ENCODE peak calls at places on chromosomes 7 and 10, in seven cellular contexts. X is HCT116, W is SK-N-SH, G is H1, D is HepG2, P is GM12878, S is K562. A is an unnamed sample.

GRCh38 chr7:42174391-42174848 is 62.6 kb downstream of the GLI3 start:
- DNase-seq in X (no peak), W (no peak), G (no peak), D (no peak), P (no peak), S (no peak), A (no peak)

GRCh38 chr10:32680803-32681557 is 235.0 kb downstream of the CCDC7 start:
- DNase-seq in X (peak; percentile 16), W (no peak), G (no peak), D (no peak), P (no peak), S (no peak), A (no peak)

GRCh38 chr7:3438352-3438751 is 137.3 kb downstream of the SDK1 start:
- DNase-seq in X (no peak), W (no peak), G (no peak), D (no peak), P (no peak), S (no peak), A (no peak)

GRCh38 chr10:35203744-35204143 is 77.1 kb downstream of the CREM start:
- DNase-seq in X (no peak), W (no peak), G (no peak), D (peak; percentile 57), P (no peak), S (no peak), A (no peak)

GRCh38 chr10:93573051-93573909 is 6.8 kb downstream of the FFAR4 start:
- DNase-seq in X (no peak), W (no peak), G (no peak), D (no peak), P (no peak), S (no peak), A (no peak)

GRCh38 chr7:924541-925231 is 29.8 kb downstream of the ADAP1 start:
- DNase-seq in X (no peak), W (no peak), G (no peak), D (no peak), P (no peak), S (no peak), A (no peak)

GRCh38 chr10:2282194-2282593 is 544.9 kb upstream of the ADARB2 start:
- DNase-seq in X (no peak), W (no peak), G (no peak), D (no peak), P (no peak), S (no peak), A (no peak)

GRCh38 chr7:151143261-151144015 is 24.1 kb downstream of the GBX1 start:
- DNase-seq in X (no peak), W (no peak), G (no peak), D (no peak), P (no peak), S (no peak), A (no peak)

GRCh38 chr10:112359606-112360307 is 14.2 kb upstream of the ACSL5 start:
- DNase-seq in X (no peak), W (no peak), G (no peak), D (no peak), P (no peak), S (no peak), A (no peak)

GRCh38 chr10:101006593-101007098 is 7.0 kb downstream of the LZTS2 start:
- DNase-seq in X (no peak), W (peak; percentile 51), G (no peak), D (no peak), P (no peak), S (no peak), A (no peak)

GRCh38 chr10:28845009-28845682 is 167.8 kb downstream of the BAMBI start:
- DNase-seq in X (no peak), W (no peak), G (no peak), D (no peak), P (no peak), S (no peak), A (no peak)
- TF ChIP-seq SIN3A in X (no peak), W (no peak), G (no peak), D (no peak), P (no peak), S (no peak), A (no peak)

GRCh38 chr10:48607356-48608278 is 2.7 kb upstream of the ARHGAP22 start:
- DNase-seq in X (no peak), W (no peak), G (no peak), D (no peak), P (no peak), S (no peak), A (no peak)
- TF ChIP-seq SIN3A in X (no peak), W (no peak), G (no peak), D (no peak), P (no peak), S (no peak), A (no peak)

GRCh38 chr10:5991708-5992107 is 14.4 kb upstream of the IL15RA start:
- DNase-seq in X (no peak), W (no peak), G (no peak), D (no peak), P (no peak), S (no peak), A (no peak)
- TF ChIP-seq SIN3A in X (no peak), W (no peak), G (no peak), D (no peak), P (no peak), S (no peak), A (no peak)

DNA sequence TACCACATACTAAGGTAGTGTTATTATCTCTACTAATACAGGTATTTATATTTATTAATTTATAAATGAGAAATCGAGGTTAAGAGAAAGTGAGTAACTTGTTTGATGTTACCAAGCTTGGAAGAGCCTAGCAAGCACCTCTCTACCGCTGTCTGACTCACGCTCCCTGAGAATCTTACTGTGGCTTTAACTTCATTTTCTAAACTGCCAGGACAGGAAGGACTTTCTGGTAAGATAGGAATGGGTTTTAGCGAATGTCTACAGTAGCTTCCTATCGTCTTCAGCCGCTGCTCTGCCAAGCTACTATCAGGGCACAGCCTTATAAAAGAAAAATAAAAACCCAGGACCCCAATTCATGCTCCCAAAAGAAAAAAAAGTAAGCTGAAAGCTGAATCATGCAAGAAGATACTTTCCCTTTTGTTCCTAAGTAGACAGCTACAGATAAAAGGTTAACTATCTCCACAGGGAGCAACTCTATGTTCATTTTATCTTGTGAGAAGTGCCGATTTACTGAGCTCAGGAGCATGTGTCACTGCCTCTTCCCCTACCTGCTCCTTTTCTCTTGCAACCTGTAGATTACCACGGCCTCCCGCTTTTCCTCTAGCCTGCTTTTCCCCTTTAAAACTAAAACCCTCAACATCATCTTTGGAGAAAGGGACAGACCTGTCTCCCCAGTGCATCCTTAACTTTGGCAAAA is 60.2 kb downstream of the THNSL1 start:
- DNase-seq in X (no peak), W (no peak), G (no peak), D (no peak), P (no peak), S (peak; percentile 52), A (no peak)
- TF ChIP-seq SIN3A in X (no peak), W (no peak), G (no peak), D (no peak), P (no peak), S (no peak), A (no peak)

GRCh38 chr10:83542774-83543291 is 596.5 kb upstream of the GHITM start:
- DNase-seq in X (no peak), W (no peak), G (no peak), D (no peak), P (peak; percentile 92), S (no peak), A (no peak)

GRCh38 chr10:83536426-83536825 is 602.9 kb upstream of the GHITM start:
- DNase-seq in X (no peak), W (no peak), G (no peak), D (no peak), P (no peak), S (no peak), A (no peak)

GRCh38 chr10:83538047-83538446 is 601.3 kb upstream of the GHITM start:
- DNase-seq in X (no peak), W (no peak), G (no peak), D (no peak), P (no peak), S (no peak), A (no peak)

GRCh38 chr10:83541096-83541495 is 598.2 kb upstream of the GHITM start:
- DNase-seq in X (no peak), W (no peak), G (no peak), D (no peak), P (no peak), S (no peak), A (no peak)

DNA sequence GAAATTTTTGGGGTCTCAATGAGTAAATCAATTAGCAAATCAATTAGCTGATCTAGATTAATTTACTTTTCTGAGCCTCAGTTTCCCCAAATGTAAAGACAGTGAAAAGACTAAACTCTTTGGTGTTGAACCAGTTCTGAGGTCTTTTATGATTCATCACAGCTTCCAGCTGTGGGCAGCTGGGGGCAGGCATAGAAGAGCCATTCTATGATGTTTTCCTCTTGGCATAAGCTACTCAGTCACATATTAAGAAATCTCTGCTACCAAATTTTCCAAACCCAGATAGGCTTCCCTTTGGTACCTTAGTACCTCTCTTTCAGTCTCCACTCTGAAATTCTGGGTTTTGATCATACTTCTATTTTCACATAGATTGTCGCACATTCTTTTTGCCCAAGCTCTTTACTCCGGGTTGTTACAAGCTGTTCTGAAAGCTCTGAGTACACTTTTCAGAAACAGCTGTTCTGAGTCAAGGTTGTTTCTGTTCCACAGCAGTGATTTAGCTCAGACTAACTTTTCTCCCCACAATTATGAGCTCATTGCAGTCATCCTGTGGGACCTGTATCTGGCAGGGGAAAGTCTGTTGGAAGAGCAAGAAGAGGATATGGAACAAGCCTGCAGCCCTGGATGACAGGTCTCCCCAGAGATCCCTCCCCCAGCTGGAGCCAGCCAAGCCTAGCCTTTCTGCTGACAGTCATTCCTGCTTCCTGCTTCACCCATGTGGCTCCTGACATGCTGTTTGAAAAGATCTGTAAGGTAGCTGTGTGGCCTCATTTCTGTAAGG is 599.6 kb upstream of the GHITM start:
- DNase-seq in X (no peak), W (no peak), G (no peak), D (no peak), P (peak; percentile 74), S (no peak), A (no peak)
- TF ChIP-seq SIN3A in X (no peak), W (no peak), G (peak; percentile 90), D (no peak), P (no peak), S (no peak), A (no peak)

GRCh38 chr10:5650664-5651063 is 15.7 kb downstream of the ASB13 start:
- DNase-seq in X (no peak), W (no peak), G (no peak), D (no peak), P (no peak), S (no peak), A (no peak)
- TF ChIP-seq SIN3A in X (no peak), W (no peak), G (no peak), D (no peak), P (no peak), S (no peak), A (no peak)

GRCh38 chr10:12902135-12902572 is 99.4 kb downstream of the CCDC3 start:
- DNase-seq in X (peak; percentile 33), W (peak; percentile 83), G (peak; percentile 84), D (peak; percentile 50), P (peak; percentile 4), S (peak; percentile 64), A (peak; percentile 8)
- TF ChIP-seq SIN3A in X (no peak), W (no peak), G (no peak), D (no peak), P (no peak), S (no peak), A (no peak)

DNA sequence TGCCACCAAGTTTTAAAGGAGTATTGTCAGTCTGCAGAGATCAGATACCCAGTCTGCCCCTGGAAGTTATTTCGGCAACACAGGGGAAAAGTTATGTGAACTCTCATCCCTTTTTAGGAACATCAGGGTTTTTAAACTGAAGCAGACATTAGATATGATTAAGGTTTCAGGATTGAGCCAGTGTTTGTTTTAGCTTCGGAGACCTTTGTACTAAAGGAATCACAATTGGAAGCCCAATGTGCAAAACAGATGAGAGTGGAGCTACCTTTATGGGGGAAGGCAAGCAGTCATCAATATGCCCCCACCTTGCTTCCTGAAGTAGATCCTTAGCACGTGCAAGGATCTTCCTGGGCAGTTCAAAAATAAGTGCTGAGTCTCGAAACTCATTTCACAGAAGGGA is 39.5 kb downstream of the ETV1 start:
- DNase-seq in X (no peak), W (no peak), G (no peak), D (no peak), P (no peak), S (no peak), A (no peak)
- TF ChIP-seq SIN3A in X (no peak), W (no peak), G (no peak), D (no peak), P (no peak), S (no peak), A (no peak)